ENCODE peak calls at places on chromosome 5, in six cellular contexts. K is stimulated activated naive B cell treated with anti-CD40 and anti-IgM and Interleukin-4, amounts not matched to agents 10 μg/mL and 1 μg/mL and 100 μg/mL, for 72 hours; E is activated naive CD4-positive, alpha-beta T cell; P is neural crest cell; O is HuH-7.5; S is effector memory CD4-positive, alpha-beta T cell. L is an unnamed sample.

GRCh38 chr5:157855404-157855994 is 3.4 kb downstream of the CLINT1 start:
- DNase-seq in K (no peak), E (no peak), P (peak; percentile 39), O (no peak), S (no peak), L (peak; percentile 54)

GRCh38 chr5:135028791-135029467 is 5.1 kb downstream of the PITX1 start:
- DNase-seq in K (no peak), E (no peak), P (no peak), O (no peak), S (no peak), L (peak; percentile 51)

GRCh38 chr5:78964889-78965288 is 20.2 kb downstream of the ARSB start:
- DNase-seq in K (no peak), E (no peak), P (no peak), O (no peak), S (no peak), L (no peak)

GRCh38 chr5:36786613-36787012 is 90.0 kb upstream of the NIPBL start:
- DNase-seq in K (no peak), E (no peak), P (no peak), O (no peak), S (no peak), L (no peak)

GRCh38 chr5:17260549-17260948 is 43.1 kb downstream of the BASP1 start:
- DNase-seq in K (no peak), E (no peak), P (no peak), O (no peak), S (no peak), L (no peak)

GRCh38 chr5:173866249-173867172 is 21.6 kb upstream of the CPEB4 start:
- DNase-seq in K (no peak), E (no peak), P (no peak), O (no peak), S (no peak), L (no peak)

GRCh38 chr5:175746851-175747250 is 89.0 kb downstream of the HRH2 start:
- DNase-seq in K (no peak), E (no peak), P (no peak), O (no peak), S (no peak), L (no peak)

GRCh38 chr5:101626572-101626971 is 669.5 kb downstream of the SLCO4C1 start:
- DNase-seq in K (no peak), E (no peak), P (no peak), O (no peak), S (no peak), L (no peak)

GRCh38 chr5:74626386-74627222 is 13.9 kb downstream of the ENC1 start:
- DNase-seq in K (no peak), E (no peak), P (no peak), O (no peak), S (no peak), L (no peak)

GRCh38 chr5:159252195-159252594 is 10.9 kb upstream of the UBLCP1 start:
- DNase-seq in K (no peak), E (no peak), P (no peak), O (no peak), S (no peak), L (no peak)

GRCh38 chr5:24789631-24790354 is 145.0 kb upstream of the CDH10 start:
- DNase-seq in K (no peak), E (no peak), P (no peak), O (no peak), S (no peak), L (no peak)

GRCh38 chr5:98416541-98416940 is 356.9 kb upstream of the RGMB start:
- DNase-seq in K (no peak), E (no peak), P (no peak), O (no peak), S (no peak), L (no peak)

GRCh38 chr5:121171834-121172233 is 679.8 kb upstream of the FTMT start:
- DNase-seq in K (no peak), E (no peak), P (no peak), O (no peak), S (no peak), L (no peak)

GRCh38 chr5:94422819-94423218 is 195.6 kb downstream of the KIAA0825 start:
- DNase-seq in K (no peak), E (no peak), P (no peak), O (no peak), S (no peak), L (no peak)